ENCODE peak calls at places on chromosomes 13 and 19, in six cellular contexts. One of them, this sample, is unnamed.

GRCh38 chr19:29529646-29530548 is 4.1 kb downstream of the VSTM2B start:
- DNase-seq in adrenal gland: no peak
- DNase-seq in H1: no peak
- DNase-seq in endothelial cell of umbilical vein: no peak
- DNase-seq in breast epithelium: no peak
- DNase-seq in body of pancreas: no peak
- DNase-seq in this sample: peak

GRCh38 chr19:55930996-55931515 is 1.1 kb downstream of the NLRP13 start:
- DNase-seq in endothelial cell of umbilical vein: no peak
- DNase-seq in adrenal gland: no peak
- DNase-seq in H1: no peak
- DNase-seq in breast epithelium: no peak
- DNase-seq in body of pancreas: no peak
- DNase-seq in this sample: no peak

GRCh38 chr13:40180776-40181175 is 485.7 kb downstream of the FOXO1 start:
- DNase-seq in body of pancreas: no peak
- DNase-seq in adrenal gland: no peak
- DNase-seq in H1: no peak
- DNase-seq in breast epithelium: no peak
- DNase-seq in endothelial cell of umbilical vein: no peak
- DNase-seq in this sample: no peak

GRCh38 chr13:103903790-103904189 is 837.6 kb upstream of the SLC10A2 start:
- DNase-seq in adrenal gland: no peak
- DNase-seq in breast epithelium: no peak
- DNase-seq in H1: no peak
- DNase-seq in endothelial cell of umbilical vein: no peak
- DNase-seq in body of pancreas: no peak
- DNase-seq in this sample: no peak

GRCh38 chr19:43643326-43643725 is 3.7 kb upstream of the CADM4 start:
- DNase-seq in adrenal gland: no peak
- DNase-seq in H1: no peak
- DNase-seq in body of pancreas: no peak
- DNase-seq in breast epithelium: no peak
- DNase-seq in endothelial cell of umbilical vein: no peak
- DNase-seq in this sample: no peak

GRCh38 chr19:14096272-14096992 is 5.9 kb upstream of the SAMD1 start:
- DNase-seq in endothelial cell of umbilical vein: no peak
- DNase-seq in H1: no peak
- DNase-seq in body of pancreas: no peak
- DNase-seq in adrenal gland: peak
- DNase-seq in breast epithelium: no peak
- DNase-seq in this sample: no peak

GRCh38 chr19:56927294-56927693 is 86.8 kb upstream of the PEG3 start:
- DNase-seq in adrenal gland: no peak
- DNase-seq in H1: no peak
- DNase-seq in endothelial cell of umbilical vein: no peak
- DNase-seq in breast epithelium: no peak
- DNase-seq in body of pancreas: no peak
- DNase-seq in this sample: no peak

GRCh38 chr19:35383536-35383935 is 12.7 kb downstream of the GPR42 start:
- DNase-seq in body of pancreas: no peak
- DNase-seq in endothelial cell of umbilical vein: no peak
- DNase-seq in H1: no peak
- DNase-seq in adrenal gland: no peak
- DNase-seq in breast epithelium: no peak
- DNase-seq in this sample: no peak

GRCh38 chr13:21297452-21297851 is 121.0 kb downstream of the MRPL57 start:
- DNase-seq in body of pancreas: no peak
- DNase-seq in breast epithelium: no peak
- DNase-seq in adrenal gland: no peak
- DNase-seq in H1: no peak
- DNase-seq in endothelial cell of umbilical vein: no peak
- DNase-seq in this sample: no peak

GRCh38 chr13:112679932-112680677 is 9.7 kb upstream of the ATP11A start:
- DNase-seq in adrenal gland: no peak
- DNase-seq in endothelial cell of umbilical vein: no peak
- DNase-seq in breast epithelium: peak
- DNase-seq in body of pancreas: no peak
- DNase-seq in H1: no peak
- DNase-seq in this sample: peak

GRCh38 chr13:111792956-111793355 is 274.0 kb upstream of the SOX1 start:
- DNase-seq in adrenal gland: no peak
- DNase-seq in endothelial cell of umbilical vein: no peak
- DNase-seq in body of pancreas: no peak
- DNase-seq in breast epithelium: no peak
- DNase-seq in H1: no peak
- DNase-seq in this sample: no peak

GRCh38 chr19:18473706-18474087 is 35.8 kb upstream of the ISYNA1 start:
- DNase-seq in endothelial cell of umbilical vein: no peak
- DNase-seq in body of pancreas: no peak
- DNase-seq in H1: no peak
- DNase-seq in adrenal gland: peak
- DNase-seq in breast epithelium: no peak
- DNase-seq in this sample: no peak

GRCh38 chr19:18475762-18476331 is 37.9 kb upstream of the ISYNA1 start:
- DNase-seq in H1: no peak
- DNase-seq in endothelial cell of umbilical vein: no peak
- DNase-seq in breast epithelium: no peak
- DNase-seq in body of pancreas: no peak
- DNase-seq in adrenal gland: no peak
- DNase-seq in this sample: no peak

GRCh38 chr19:18473003-18473705 is 35.2 kb upstream of the ISYNA1 start:
- DNase-seq in H1: no peak
- DNase-seq in adrenal gland: no peak
- DNase-seq in breast epithelium: no peak
- DNase-seq in body of pancreas: no peak
- DNase-seq in endothelial cell of umbilical vein: no peak
- DNase-seq in this sample: no peak

GRCh38 chr19:18475004-18475453 is 37.1 kb upstream of the ISYNA1 start:
- DNase-seq in body of pancreas: no peak
- DNase-seq in breast epithelium: no peak
- DNase-seq in endothelial cell of umbilical vein: no peak
- DNase-seq in H1: no peak
- DNase-seq in adrenal gland: no peak
- DNase-seq in this sample: no peak

GRCh38 chr19:18474366-18474887 is 36.5 kb upstream of the ISYNA1 start:
- DNase-seq in H1: no peak
- DNase-seq in adrenal gland: no peak
- DNase-seq in body of pancreas: no peak
- DNase-seq in endothelial cell of umbilical vein: no peak
- DNase-seq in breast epithelium: no peak
- DNase-seq in this sample: no peak
- H3K27ac ChIP-seq in H1: no peak
- H3K27ac ChIP-seq in adrenal gland: no peak
- H3K27ac ChIP-seq in body of pancreas: no peak
- H3K27ac ChIP-seq in endothelial cell of umbilical vein: no peak
- H3K27ac ChIP-seq in breast epithelium: peak
- H3K27ac ChIP-seq in this sample: peak

GRCh38 chr13:39037880-39038568 is at the start of the genes NHLRC3 and PROSER1:
- DNase-seq in adrenal gland: peak
- DNase-seq in body of pancreas: peak
- DNase-seq in breast epithelium: peak
- DNase-seq in endothelial cell of umbilical vein: peak
- DNase-seq in H1: peak
- DNase-seq in this sample: peak

GRCh38 chr13:39039033-39039432 is 777 bp downstream of the NHLRC3 start:
- DNase-seq in H1: no peak
- DNase-seq in adrenal gland: no peak
- DNase-seq in breast epithelium: no peak
- DNase-seq in endothelial cell of umbilical vein: no peak
- DNase-seq in body of pancreas: no peak
- DNase-seq in this sample: no peak

GRCh38 chr13:39038569-39038898 is 278 bp downstream of the NHLRC3 start:
- DNase-seq in adrenal gland: peak
- DNase-seq in H1: no peak
- DNase-seq in endothelial cell of umbilical vein: no peak
- DNase-seq in breast epithelium: no peak
- DNase-seq in body of pancreas: peak
- DNase-seq in this sample: peak

GRCh38 chr13:39036212-39036611 is 1.7 kb downstream of the PROSER1 start:
- DNase-seq in adrenal gland: no peak
- DNase-seq in breast epithelium: no peak
- DNase-seq in body of pancreas: peak
- DNase-seq in endothelial cell of umbilical vein: no peak
- DNase-seq in H1: no peak
- DNase-seq in this sample: no peak

GRCh38 chr13:39037410-39037879 is 444 bp downstream of the PROSER1 start:
- DNase-seq in adrenal gland: no peak
- DNase-seq in H1: no peak
- DNase-seq in endothelial cell of umbilical vein: no peak
- DNase-seq in body of pancreas: no peak
- DNase-seq in breast epithelium: no peak
- DNase-seq in this sample: peak
- TF ChIP-seq POLR2A in adrenal gland: no peak
- TF ChIP-seq POLR2A in H1: no peak
- TF ChIP-seq POLR2A in endothelial cell of umbilical vein: no peak
- TF ChIP-seq POLR2A in body of pancreas: no peak
- TF ChIP-seq POLR2A in breast epithelium: no peak
- TF ChIP-seq POLR2A in this sample: no peak

DNA sequence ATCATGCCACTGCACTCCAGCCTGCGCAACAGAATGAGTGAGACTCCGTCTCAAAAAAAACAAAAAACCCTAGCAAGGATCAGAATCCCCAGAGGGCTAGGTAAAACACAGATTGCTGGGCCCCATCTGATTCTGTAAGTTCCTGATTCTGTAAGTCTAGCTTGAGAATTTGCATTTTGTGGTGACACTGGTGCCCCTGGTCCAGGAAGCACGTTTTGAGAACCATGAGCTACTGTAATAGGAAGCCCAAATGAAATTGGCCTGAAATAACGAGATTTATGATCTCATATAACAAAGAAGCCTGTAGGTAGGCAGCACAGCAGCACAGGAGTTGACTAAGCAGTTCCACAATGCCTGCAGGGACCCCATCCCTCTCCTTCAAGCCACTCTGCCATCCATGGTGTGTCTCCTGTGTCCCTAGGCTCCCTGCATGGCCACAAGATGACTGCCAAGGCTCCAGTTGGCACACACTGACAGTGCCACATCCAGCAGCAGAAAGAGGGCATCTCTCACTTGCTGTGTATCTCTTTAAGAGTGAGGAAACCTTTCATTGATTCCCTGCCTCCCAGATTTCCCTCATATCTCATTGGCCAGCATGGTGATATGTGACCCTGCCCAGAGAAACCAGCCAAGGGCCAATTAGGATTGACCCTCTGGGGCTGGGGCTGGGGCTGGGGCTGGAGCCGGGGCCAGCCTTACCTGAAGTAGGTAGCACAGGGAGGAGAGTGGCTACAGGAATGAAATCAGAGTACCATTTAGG is 21.7 kb downstream of the SIPA1L3 start:
- DNase-seq in body of pancreas: no peak
- DNase-seq in H1: no peak
- DNase-seq in breast epithelium: no peak
- DNase-seq in adrenal gland: no peak
- DNase-seq in endothelial cell of umbilical vein: no peak
- DNase-seq in this sample: peak
- H3K27ac ChIP-seq in body of pancreas: no peak
- H3K27ac ChIP-seq in H1: no peak
- H3K27ac ChIP-seq in breast epithelium: no peak
- H3K27ac ChIP-seq in adrenal gland: no peak
- H3K27ac ChIP-seq in endothelial cell of umbilical vein: no peak
- H3K27ac ChIP-seq in this sample: no peak

GRCh38 chr19:17333611-17334413 is 843 bp downstream of the ANO8 start:
- DNase-seq in adrenal gland: peak
- DNase-seq in body of pancreas: peak
- DNase-seq in endothelial cell of umbilical vein: no peak
- DNase-seq in breast epithelium: no peak
- DNase-seq in H1: no peak
- DNase-seq in this sample: peak
- TF ChIP-seq POLR2A in adrenal gland: no peak
- TF ChIP-seq POLR2A in body of pancreas: no peak
- TF ChIP-seq POLR2A in endothelial cell of umbilical vein: no peak
- TF ChIP-seq POLR2A in breast epithelium: no peak
- TF ChIP-seq POLR2A in H1: no peak
- TF ChIP-seq POLR2A in this sample: no peak

GRCh38 chr19:7988307-7988706 is 17.1 kb downstream of the ELAVL1 start:
- DNase-seq in adrenal gland: no peak
- DNase-seq in endothelial cell of umbilical vein: no peak
- DNase-seq in breast epithelium: no peak
- DNase-seq in body of pancreas: no peak
- DNase-seq in H1: no peak
- DNase-seq in this sample: no peak

GRCh38 chr19:7992575-7992974 is 12.9 kb downstream of the ELAVL1 start:
- DNase-seq in H1: no peak
- DNase-seq in body of pancreas: no peak
- DNase-seq in adrenal gland: no peak
- DNase-seq in breast epithelium: no peak
- DNase-seq in endothelial cell of umbilical vein: no peak
- DNase-seq in this sample: no peak

GRCh38 chr19:7987084-7987768 is 18.2 kb downstream of the ELAVL1 start:
- DNase-seq in endothelial cell of umbilical vein: no peak
- DNase-seq in adrenal gland: no peak
- DNase-seq in H1: no peak
- DNase-seq in body of pancreas: no peak
- DNase-seq in breast epithelium: no peak
- DNase-seq in this sample: no peak

GRCh38 chr19:7986321-7987083 is 18.9 kb downstream of the ELAVL1 start:
- DNase-seq in H1: no peak
- DNase-seq in body of pancreas: no peak
- DNase-seq in breast epithelium: no peak
- DNase-seq in endothelial cell of umbilical vein: peak
- DNase-seq in adrenal gland: no peak
- DNase-seq in this sample: no peak

DNA sequence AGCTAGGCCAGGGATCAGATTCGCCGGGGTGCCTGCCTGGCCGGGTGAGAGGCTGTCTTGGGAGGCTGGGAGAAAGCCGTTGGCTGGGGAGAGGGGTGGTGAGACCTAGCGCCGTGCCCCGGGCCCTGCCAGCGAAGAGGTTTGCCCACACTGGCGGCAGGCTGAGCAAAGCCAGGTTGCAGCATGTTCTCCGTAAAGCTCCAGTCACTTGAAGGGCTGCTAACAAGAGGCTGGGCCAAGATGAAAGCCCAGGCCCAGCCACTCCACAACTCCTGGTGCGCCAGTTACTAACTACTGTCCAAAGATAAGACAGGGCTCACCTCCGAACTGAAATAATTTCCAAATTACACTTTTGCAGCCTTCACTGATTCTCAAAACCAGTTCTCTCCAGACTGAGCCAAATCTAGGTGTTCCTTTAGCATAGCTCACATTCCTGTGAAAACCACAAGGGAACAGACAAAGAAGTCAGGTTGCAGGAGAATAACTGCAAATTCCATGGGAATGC is 16.3 kb downstream of the ELAVL1 start:
- DNase-seq in adrenal gland: no peak
- DNase-seq in breast epithelium: no peak
- DNase-seq in H1: no peak
- DNase-seq in body of pancreas: no peak
- DNase-seq in endothelial cell of umbilical vein: no peak
- DNase-seq in this sample: peak
- H3K27ac ChIP-seq in adrenal gland: no peak
- H3K27ac ChIP-seq in breast epithelium: peak
- H3K27ac ChIP-seq in H1: peak
- H3K27ac ChIP-seq in body of pancreas: no peak
- H3K27ac ChIP-seq in endothelial cell of umbilical vein: no peak
- H3K27ac ChIP-seq in this sample: peak

DNA sequence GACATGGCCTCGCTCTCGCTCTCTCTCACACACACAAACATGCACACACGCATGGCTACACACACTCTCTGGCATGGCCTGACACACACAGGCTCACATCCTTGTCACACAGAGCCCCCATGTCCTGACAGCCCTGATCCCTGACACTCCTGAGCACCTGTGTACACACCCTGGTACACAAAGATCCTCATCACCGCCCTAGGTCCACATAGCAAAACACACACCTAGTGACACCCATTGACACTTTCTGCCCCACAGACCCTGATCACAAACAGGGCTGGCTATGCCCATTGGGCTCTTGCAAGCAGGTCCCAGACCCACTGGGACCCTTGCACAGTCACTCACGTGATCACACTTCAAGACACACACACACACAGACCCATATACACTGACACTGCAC is 4.0 kb upstream of the NFIX start:
- DNase-seq in breast epithelium: no peak
- DNase-seq in H1: no peak
- DNase-seq in adrenal gland: no peak
- DNase-seq in endothelial cell of umbilical vein: no peak
- DNase-seq in body of pancreas: no peak
- DNase-seq in this sample: no peak
- TF ChIP-seq POLR2A in breast epithelium: no peak
- TF ChIP-seq POLR2A in H1: no peak
- TF ChIP-seq POLR2A in adrenal gland: no peak
- TF ChIP-seq POLR2A in endothelial cell of umbilical vein: no peak
- TF ChIP-seq POLR2A in body of pancreas: no peak
- TF ChIP-seq POLR2A in this sample: no peak